ENCODE peak calls at places on chromosomes 3 and 15, in four cellular contexts. J, O, T and U are unnamed samples.
A peak's percentile ranks its signal among the peaks of the same experiment; 100 is the strongest.

GRCh38 chr3:16088496-16088895 is 86.0 kb upstream of the GALNT15 start:
- DNase-seq in J (no peak), O (no peak), T (no peak), U (no peak)

GRCh38 chr15:20645956-20646355 is 104.4 kb upstream of the GOLGA6L6 start:
- DNase-seq in J (peak; percentile 6), O (no peak), T (no peak), U (no peak)

GRCh38 chr3:143352031-143352623 is 232.6 kb downstream of the CHST2 start:
- DNase-seq in J (no peak), O (no peak), T (no peak), U (no peak)

GRCh38 chr3:22960326-22960984 is 242.7 kb upstream of the UBE2E2 start:
- DNase-seq in J (peak; percentile 67), O (no peak), T (peak; percentile 37), U (no peak)

GRCh38 chr3:56761023-56761422 is 40.7 kb downstream of the ARHGEF3 start:
- DNase-seq in J (no peak), O (no peak), T (no peak), U (no peak)

GRCh38 chr15:77503240-77503639 is 82.6 kb downstream of the HMG20A start:
- DNase-seq in J (no peak), O (no peak), T (no peak), U (no peak)

GRCh38 chr3:168989396-168989795 is 674.1 kb downstream of the MECOM start:
- DNase-seq in J (peak; percentile 31), O (no peak), T (no peak), U (no peak)

GRCh38 chr3:160379628-160380214 is 19.3 kb downstream of the IFT80 start:
- DNase-seq in J (no peak), O (no peak), T (no peak), U (no peak)

GRCh38 chr3:19070325-19070724 is 78.0 kb upstream of the KCNH8 start:
- DNase-seq in J (peak; percentile 4), O (no peak), T (no peak), U (no peak)

GRCh38 chr15:56917652-56918045 is 795 bp upstream of the TCF12 start:
- DNase-seq in J (no peak), O (no peak), T (no peak), U (no peak)

GRCh38 chr3:74789111-74789510 is 174.7 kb upstream of the CNTN3 start:
- DNase-seq in J (no peak), O (no peak), T (no peak), U (no peak)

GRCh38 chr3:137764563-137765309 is 621 bp downstream of the SOX14 start:
- DNase-seq in J (no peak), O (no peak), T (peak; percentile 5), U (no peak)

GRCh38 chr3:156150434-156151066 is 30.2 kb downstream of the KCNAB1 start:
- DNase-seq in J (peak; percentile 87), O (no peak), T (peak; percentile 34), U (no peak)

GRCh38 chr3:38578081-38578475 is 71.4 kb downstream of the SCN5A start:
- DNase-seq in J (no peak), O (no peak), T (no peak), U (peak; percentile 3)

GRCh38 chr3:194031867-194032635 is 103.9 kb upstream of the HES1 start:
- DNase-seq in J (no peak), O (no peak), T (no peak), U (no peak)

GRCh38 chr3:53688066-53688465 is 158.2 kb downstream of the CHDH start:
- DNase-seq in J (no peak), O (no peak), T (no peak), U (no peak)

GRCh38 chr15:28125673-28126651 is 26.8 kb upstream of the OCA2 start:
- DNase-seq in J (peak; percentile 74), O (no peak), T (peak; percentile 35), U (no peak)

GRCh38 chr3:107241217-107241616 is 136.0 kb upstream of the CCDC54 start:
- DNase-seq in J (no peak), O (peak; percentile 23), T (no peak), U (no peak)

GRCh38 chr3:94098487-94098886 is 35.6 kb downstream of the NSUN3 start:
- DNase-seq in J (peak; percentile 84), O (no peak), T (no peak), U (no peak)

GRCh38 chr15:72782274-72782992 is 1.1 kb downstream of the ADPGK start:
- DNase-seq in J (no peak), O (no peak), T (no peak), U (no peak)

DNA sequence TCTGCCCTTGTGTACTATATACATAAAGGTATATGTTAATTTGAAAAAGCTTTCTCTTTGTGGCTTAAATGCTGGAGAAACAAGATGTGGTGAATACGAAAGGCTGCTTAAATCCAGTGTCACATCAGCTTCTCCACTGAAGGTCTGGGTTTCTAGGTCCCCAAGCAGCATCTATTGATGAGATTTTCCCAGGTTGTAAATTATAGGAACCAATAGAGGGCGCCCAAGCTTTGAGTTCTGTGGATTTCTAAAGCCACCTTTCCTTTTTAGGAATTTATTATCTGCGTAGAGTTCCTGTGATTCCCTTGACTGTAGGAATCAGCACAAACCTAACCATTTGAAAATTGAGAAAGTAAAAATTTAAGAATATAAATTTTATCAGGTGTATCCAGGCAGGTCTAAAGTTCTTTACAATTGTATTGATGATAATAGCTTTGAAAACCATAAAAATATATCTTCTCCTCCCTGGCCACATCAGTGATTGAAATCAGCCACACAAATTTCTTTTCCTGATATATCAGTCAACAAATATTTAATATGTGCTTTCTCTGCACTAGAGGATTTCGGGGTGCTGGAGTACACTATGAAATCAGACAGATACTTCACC is 88.3 kb upstream of the ADAMTSL3 start:
- DNase-seq in J (peak; percentile 49), O (no peak), T (peak; percentile 25), U (no peak)
- TF ChIP-seq CTCF in J (peak; percentile 67), O (peak; percentile 76), T (peak; percentile 81), U (peak; percentile 79)

GRCh38 chr3:125055165-125055912 is 458 bp downstream of the HEG1 start:
- DNase-seq in J (peak; percentile 29), O (peak; percentile 49), T (no peak), U (peak; percentile 33)
- TF ChIP-seq CTCF in J (no peak), O (no peak), T (no peak), U (no peak)

GRCh38 chr3:154782151-154782550 is 298.0 kb upstream of the MME start:
- DNase-seq in J (no peak), O (no peak), T (no peak), U (no peak)

GRCh38 chr3:154783053-154784037 is 296.8 kb upstream of the MME start:
- DNase-seq in J (peak; percentile 6), O (no peak), T (no peak), U (no peak)

GRCh38 chr3:154779571-154779970 is 300.5 kb upstream of the MME start:
- DNase-seq in J (peak; percentile 62), O (no peak), T (no peak), U (no peak)

GRCh38 chr3:154780263-154780662 is 299.9 kb upstream of the MME start:
- DNase-seq in J (no peak), O (no peak), T (no peak), U (no peak)

GRCh38 chr3:154781595-154781994 is 298.5 kb upstream of the MME start:
- DNase-seq in J (no peak), O (no peak), T (no peak), U (no peak)
- TF ChIP-seq CTCF in J (no peak), O (no peak), T (peak; percentile 17), U (no peak)

DNA sequence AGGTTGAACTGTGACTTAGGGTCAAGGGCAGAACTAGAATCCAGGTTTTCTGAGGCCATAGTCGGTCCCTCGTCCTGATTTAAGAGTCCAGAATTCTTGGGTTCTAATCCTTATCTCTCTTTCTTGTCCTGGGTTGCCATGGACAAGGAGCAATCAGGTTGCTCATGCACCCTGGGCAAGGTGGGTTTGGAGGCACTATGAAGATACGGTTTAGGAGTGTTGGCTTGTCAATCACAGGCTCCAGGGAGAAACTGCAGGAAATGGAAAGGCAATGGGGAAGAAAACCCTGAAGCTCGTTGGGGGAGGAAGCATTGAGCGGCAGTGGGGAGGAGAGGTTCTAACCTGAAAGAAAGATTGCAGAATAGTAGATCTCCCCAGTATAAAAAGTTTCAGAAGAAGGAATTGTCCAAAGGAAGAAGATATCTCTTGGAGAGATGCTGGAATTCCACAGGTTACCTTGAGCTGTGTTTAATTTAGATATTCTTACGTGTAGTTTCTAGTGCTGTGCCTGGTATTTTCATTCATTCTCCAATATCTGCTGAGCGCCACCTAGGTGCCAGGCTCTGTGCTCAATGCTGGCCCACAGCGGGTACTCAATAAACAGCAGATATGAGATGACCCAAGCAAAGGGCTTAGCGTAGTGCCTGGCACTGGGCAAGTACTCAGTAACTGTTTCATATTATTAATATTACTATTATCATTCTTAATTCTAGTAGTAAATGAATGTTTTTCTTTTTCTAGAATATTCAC is 2.0 kb downstream of the ACAN start:
- DNase-seq in J (no peak), O (no peak), T (no peak), U (no peak)
- TF ChIP-seq CTCF in J (no peak), O (peak; percentile 37), T (no peak), U (no peak)

DNA sequence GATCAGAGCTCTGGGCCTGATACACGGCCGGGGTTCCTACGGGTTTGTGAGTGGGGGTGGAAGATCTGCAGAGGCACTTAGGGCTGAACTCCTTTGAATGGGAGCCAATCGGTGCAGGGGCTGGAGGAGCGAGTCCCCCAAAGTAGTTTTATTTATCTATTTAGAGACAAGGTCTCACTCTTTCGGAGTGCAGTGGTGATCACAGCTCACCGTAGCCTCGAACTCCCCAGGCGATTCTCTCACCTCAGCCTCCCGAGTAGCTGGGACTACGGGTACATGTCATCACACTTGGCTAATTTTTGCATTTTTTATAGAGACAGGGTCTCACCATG is 1.6 kb upstream of the CELSR3 start:
- DNase-seq in J (no peak), O (no peak), T (no peak), U (no peak)
- TF ChIP-seq CTCF in J (no peak), O (no peak), T (peak; percentile 40), U (no peak)

GRCh38 chr15:90465140-90465929 is 64.4 kb upstream of the CRTC3 start:
- DNase-seq in J (peak; percentile 77), O (no peak), T (no peak), U (no peak)

GRCh38 chr15:90465930-90466567 is 63.7 kb upstream of the CRTC3 start:
- DNase-seq in J (no peak), O (no peak), T (no peak), U (no peak)

GRCh38 chr15:90459368-90459767 is 70.4 kb upstream of the CRTC3 start:
- DNase-seq in J (peak; percentile 74), O (no peak), T (no peak), U (no peak)

GRCh38 chr15:90460142-90460824 is 69.4 kb upstream of the CRTC3 start:
- DNase-seq in J (peak; percentile 46), O (no peak), T (no peak), U (no peak)

GRCh38 chr15:90463381-90463780 is 66.3 kb upstream of the CRTC3 start:
- DNase-seq in J (peak; percentile 75), O (no peak), T (no peak), U (no peak)
- TF ChIP-seq CTCF in J (no peak), O (no peak), T (no peak), U (no peak)

DNA sequence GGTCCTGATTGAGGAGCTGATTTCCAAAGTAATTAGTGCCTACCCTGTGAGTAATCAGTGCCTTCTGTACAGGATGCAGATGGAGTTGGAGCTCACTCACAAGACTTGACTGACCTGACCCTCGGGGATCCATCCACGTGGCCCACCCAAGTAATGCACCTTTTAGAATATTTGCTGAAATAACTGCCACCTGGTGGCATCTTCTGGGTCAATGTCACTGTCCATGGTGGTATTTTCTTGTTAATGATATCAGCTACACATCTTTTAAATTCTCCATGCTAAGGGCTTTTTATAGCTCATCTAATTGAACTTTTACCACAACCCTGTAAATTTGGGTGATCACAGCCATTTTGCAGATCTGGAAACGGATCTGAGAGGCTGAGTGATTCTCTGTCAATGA is 74.3 kb upstream of the ANKRD34C start:
- DNase-seq in J (no peak), O (no peak), T (no peak), U (no peak)
- TF ChIP-seq CTCF in J (no peak), O (no peak), T (no peak), U (no peak)